ENCODE peak calls at places on chromosomes 4 and X, in nine cellular contexts. One of them, this sample, is unnamed.

GRCh38 chr4:145709843-145710242 is 29.9 kb downstream of the C4orf51 start:
- DNase-seq in WERI-Rb-1: no peak
- DNase-seq in GM06990: peak
- DNase-seq in psoas muscle: no peak
- DNase-seq in brain microvascular endothelial cell: peak
- DNase-seq in right lobe of liver: no peak
- DNase-seq in tibial nerve: no peak
- DNase-seq in fibroblast of lung: peak
- DNase-seq in lung: no peak
- DNase-seq in this sample: peak

GRCh38 chrX:136204571-136204970 is 46.6 kb downstream of the MAP7D3 start:
- DNase-seq in psoas muscle: peak
- DNase-seq in right lobe of liver: no peak
- DNase-seq in GM06990: no peak
- DNase-seq in tibial nerve: no peak
- DNase-seq in WERI-Rb-1: no peak
- DNase-seq in brain microvascular endothelial cell: peak
- DNase-seq in fibroblast of lung: peak
- DNase-seq in lung: peak
- DNase-seq in this sample: peak

GRCh38 chr4:57131849-57132745 is 21.9 kb upstream of the IGFBP7 start:
- DNase-seq in psoas muscle: no peak
- DNase-seq in WERI-Rb-1: no peak
- DNase-seq in tibial nerve: no peak
- DNase-seq in brain microvascular endothelial cell: no peak
- DNase-seq in fibroblast of lung: peak
- DNase-seq in right lobe of liver: no peak
- DNase-seq in lung: no peak
- DNase-seq in GM06990: no peak
- DNase-seq in this sample: peak

GRCh38 chrX:67543818-67544217 is at the start of gene AR:
- DNase-seq in fibroblast of lung: peak
- DNase-seq in right lobe of liver: peak
- DNase-seq in tibial nerve: peak
- DNase-seq in WERI-Rb-1: no peak
- DNase-seq in brain microvascular endothelial cell: peak
- DNase-seq in GM06990: no peak
- DNase-seq in lung: peak
- DNase-seq in psoas muscle: peak
- DNase-seq in this sample: peak

GRCh38 chrX:71053217-71053621 is 14.9 kb downstream of the SNX12 start:
- DNase-seq in tibial nerve: no peak
- DNase-seq in brain microvascular endothelial cell: peak
- DNase-seq in psoas muscle: no peak
- DNase-seq in lung: no peak
- DNase-seq in WERI-Rb-1: no peak
- DNase-seq in fibroblast of lung: peak
- DNase-seq in GM06990: no peak
- DNase-seq in right lobe of liver: no peak
- DNase-seq in this sample: peak

GRCh38 chrX:10111364-10112148 is 45.2 kb upstream of the CLCN4 start:
- DNase-seq in brain microvascular endothelial cell: no peak
- DNase-seq in fibroblast of lung: no peak
- DNase-seq in lung: no peak
- DNase-seq in WERI-Rb-1: no peak
- DNase-seq in psoas muscle: no peak
- DNase-seq in right lobe of liver: no peak
- DNase-seq in GM06990: peak
- DNase-seq in tibial nerve: no peak
- DNase-seq in this sample: no peak

GRCh38 chr4:126441173-126441810 is 1126.5 kb downstream of the FAT4 start:
- DNase-seq in WERI-Rb-1: no peak
- DNase-seq in fibroblast of lung: peak
- DNase-seq in lung: no peak
- DNase-seq in GM06990: no peak
- DNase-seq in right lobe of liver: no peak
- DNase-seq in psoas muscle: no peak
- DNase-seq in tibial nerve: no peak
- DNase-seq in brain microvascular endothelial cell: no peak
- DNase-seq in this sample: peak

GRCh38 chr4:7902101-7902553 is 37.5 kb downstream of the AFAP1 start:
- DNase-seq in right lobe of liver: no peak
- DNase-seq in brain microvascular endothelial cell: no peak
- DNase-seq in fibroblast of lung: no peak
- DNase-seq in WERI-Rb-1: peak
- DNase-seq in psoas muscle: no peak
- DNase-seq in lung: no peak
- DNase-seq in tibial nerve: no peak
- DNase-seq in GM06990: no peak
- DNase-seq in this sample: no peak

GRCh38 chrX:17377795-17378194 is 2.8 kb downstream of the NHS start:
- DNase-seq in lung: no peak
- DNase-seq in psoas muscle: no peak
- DNase-seq in brain microvascular endothelial cell: no peak
- DNase-seq in fibroblast of lung: peak
- DNase-seq in WERI-Rb-1: no peak
- DNase-seq in right lobe of liver: no peak
- DNase-seq in tibial nerve: no peak
- DNase-seq in GM06990: no peak
- DNase-seq in this sample: peak

GRCh38 chrX:12301288-12301687 is 163.0 kb downstream of the FRMPD4 start:
- DNase-seq in GM06990: no peak
- DNase-seq in psoas muscle: no peak
- DNase-seq in right lobe of liver: no peak
- DNase-seq in fibroblast of lung: no peak
- DNase-seq in brain microvascular endothelial cell: no peak
- DNase-seq in lung: no peak
- DNase-seq in tibial nerve: no peak
- DNase-seq in WERI-Rb-1: no peak
- DNase-seq in this sample: no peak

GRCh38 chr4:147480891-147481576 is at the start of gene EDNRA:
- DNase-seq in lung: no peak
- DNase-seq in tibial nerve: no peak
- DNase-seq in GM06990: peak
- DNase-seq in psoas muscle: peak
- DNase-seq in fibroblast of lung: peak
- DNase-seq in WERI-Rb-1: peak
- DNase-seq in right lobe of liver: no peak
- DNase-seq in brain microvascular endothelial cell: peak
- DNase-seq in this sample: peak

GRCh38 chr4:147481577-147482109 is 746 bp downstream of the EDNRA start:
- DNase-seq in lung: no peak
- DNase-seq in brain microvascular endothelial cell: no peak
- DNase-seq in psoas muscle: no peak
- DNase-seq in WERI-Rb-1: no peak
- DNase-seq in right lobe of liver: no peak
- DNase-seq in fibroblast of lung: peak
- DNase-seq in tibial nerve: no peak
- DNase-seq in GM06990: no peak
- DNase-seq in this sample: peak

GRCh38 chr4:147479376-147479775 is 1.5 kb upstream of the EDNRA start:
- DNase-seq in GM06990: no peak
- DNase-seq in psoas muscle: no peak
- DNase-seq in brain microvascular endothelial cell: no peak
- DNase-seq in fibroblast of lung: peak
- DNase-seq in lung: no peak
- DNase-seq in tibial nerve: no peak
- DNase-seq in right lobe of liver: no peak
- DNase-seq in WERI-Rb-1: no peak
- DNase-seq in this sample: peak

GRCh38 chr4:147480502-147480890 is 401 bp upstream of the EDNRA start:
- DNase-seq in WERI-Rb-1: no peak
- DNase-seq in brain microvascular endothelial cell: no peak
- DNase-seq in tibial nerve: no peak
- DNase-seq in right lobe of liver: no peak
- DNase-seq in fibroblast of lung: no peak
- DNase-seq in lung: no peak
- DNase-seq in GM06990: no peak
- DNase-seq in psoas muscle: no peak
- DNase-seq in this sample: peak

GRCh38 chr4:147479817-147480216 is 1.1 kb upstream of the EDNRA start:
- DNase-seq in brain microvascular endothelial cell: peak
- DNase-seq in fibroblast of lung: peak
- DNase-seq in tibial nerve: peak
- DNase-seq in lung: peak
- DNase-seq in GM06990: no peak
- DNase-seq in WERI-Rb-1: no peak
- DNase-seq in psoas muscle: peak
- DNase-seq in right lobe of liver: no peak
- DNase-seq in this sample: peak
- H3K4me3 ChIP-seq in brain microvascular endothelial cell: no peak
- H3K4me3 ChIP-seq in fibroblast of lung: no peak
- H3K4me3 ChIP-seq in tibial nerve: no peak
- H3K4me3 ChIP-seq in lung: no peak
- H3K4me3 ChIP-seq in GM06990: no peak
- H3K4me3 ChIP-seq in WERI-Rb-1: no peak
- H3K4me3 ChIP-seq in psoas muscle: no peak
- H3K4me3 ChIP-seq in right lobe of liver: no peak
- H3K4me3 ChIP-seq in this sample: no peak

GRCh38 chr4:40967550-40967949 is 217.8 kb downstream of the NSUN7 start:
- DNase-seq in lung: no peak
- DNase-seq in right lobe of liver: peak
- DNase-seq in tibial nerve: no peak
- DNase-seq in brain microvascular endothelial cell: no peak
- DNase-seq in fibroblast of lung: no peak
- DNase-seq in psoas muscle: no peak
- DNase-seq in GM06990: no peak
- DNase-seq in WERI-Rb-1: no peak
- DNase-seq in this sample: no peak
- TF ChIP-seq CTCF in lung: no peak
- TF ChIP-seq CTCF in right lobe of liver: no peak
- TF ChIP-seq CTCF in tibial nerve: no peak
- TF ChIP-seq CTCF in brain microvascular endothelial cell: no peak
- TF ChIP-seq CTCF in fibroblast of lung: no peak
- TF ChIP-seq CTCF in psoas muscle: no peak
- TF ChIP-seq CTCF in GM06990: no peak
- TF ChIP-seq CTCF in WERI-Rb-1: no peak
- TF ChIP-seq CTCF in this sample: no peak

GRCh38 chr4:29307256-29307655 is 1412.9 kb upstream of the PCDH7 start:
- DNase-seq in lung: no peak
- DNase-seq in WERI-Rb-1: no peak
- DNase-seq in psoas muscle: no peak
- DNase-seq in GM06990: no peak
- DNase-seq in tibial nerve: no peak
- DNase-seq in right lobe of liver: no peak
- DNase-seq in fibroblast of lung: no peak
- DNase-seq in brain microvascular endothelial cell: no peak
- DNase-seq in this sample: no peak

GRCh38 chr4:29307755-29308154 is 1412.4 kb upstream of the PCDH7 start:
- DNase-seq in WERI-Rb-1: no peak
- DNase-seq in fibroblast of lung: no peak
- DNase-seq in brain microvascular endothelial cell: no peak
- DNase-seq in right lobe of liver: no peak
- DNase-seq in GM06990: no peak
- DNase-seq in psoas muscle: no peak
- DNase-seq in tibial nerve: no peak
- DNase-seq in lung: no peak
- DNase-seq in this sample: no peak

GRCh38 chr4:29311231-29311630 is 1408.9 kb upstream of the PCDH7 start:
- DNase-seq in lung: no peak
- DNase-seq in GM06990: no peak
- DNase-seq in WERI-Rb-1: no peak
- DNase-seq in brain microvascular endothelial cell: peak
- DNase-seq in right lobe of liver: no peak
- DNase-seq in tibial nerve: no peak
- DNase-seq in fibroblast of lung: peak
- DNase-seq in psoas muscle: no peak
- DNase-seq in this sample: peak

GRCh38 chr4:29310252-29310651 is 1409.9 kb upstream of the PCDH7 start:
- DNase-seq in GM06990: no peak
- DNase-seq in WERI-Rb-1: no peak
- DNase-seq in lung: no peak
- DNase-seq in psoas muscle: no peak
- DNase-seq in right lobe of liver: no peak
- DNase-seq in fibroblast of lung: no peak
- DNase-seq in brain microvascular endothelial cell: peak
- DNase-seq in tibial nerve: no peak
- DNase-seq in this sample: no peak

DNA sequence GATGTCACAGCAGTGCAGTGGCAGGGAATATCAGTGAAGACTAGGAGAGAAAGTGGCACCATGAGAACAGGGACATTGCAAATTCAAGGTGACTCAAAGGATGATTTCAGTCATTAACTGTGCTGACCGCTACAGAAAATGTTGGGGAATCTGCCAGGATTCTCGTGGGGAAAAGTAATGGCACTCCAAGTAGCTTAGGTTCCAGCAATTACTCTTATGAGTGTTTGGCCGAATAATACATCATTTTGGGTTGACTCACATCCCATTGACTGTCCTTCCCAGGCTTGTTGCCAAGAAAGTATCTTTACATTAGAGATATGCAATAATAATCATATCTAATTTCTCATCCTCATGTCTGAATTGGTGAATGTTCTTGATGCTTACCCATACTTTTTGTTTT is 1411.1 kb upstream of the PCDH7 start:
- DNase-seq in right lobe of liver: no peak
- DNase-seq in brain microvascular endothelial cell: peak
- DNase-seq in lung: no peak
- DNase-seq in psoas muscle: no peak
- DNase-seq in tibial nerve: no peak
- DNase-seq in GM06990: no peak
- DNase-seq in fibroblast of lung: peak
- DNase-seq in WERI-Rb-1: no peak
- DNase-seq in this sample: peak
- H3K4me3 ChIP-seq in right lobe of liver: no peak
- H3K4me3 ChIP-seq in brain microvascular endothelial cell: no peak
- H3K4me3 ChIP-seq in lung: no peak
- H3K4me3 ChIP-seq in psoas muscle: no peak
- H3K4me3 ChIP-seq in tibial nerve: no peak
- H3K4me3 ChIP-seq in GM06990: no peak
- H3K4me3 ChIP-seq in fibroblast of lung: no peak
- H3K4me3 ChIP-seq in WERI-Rb-1: no peak
- H3K4me3 ChIP-seq in this sample: no peak

DNA sequence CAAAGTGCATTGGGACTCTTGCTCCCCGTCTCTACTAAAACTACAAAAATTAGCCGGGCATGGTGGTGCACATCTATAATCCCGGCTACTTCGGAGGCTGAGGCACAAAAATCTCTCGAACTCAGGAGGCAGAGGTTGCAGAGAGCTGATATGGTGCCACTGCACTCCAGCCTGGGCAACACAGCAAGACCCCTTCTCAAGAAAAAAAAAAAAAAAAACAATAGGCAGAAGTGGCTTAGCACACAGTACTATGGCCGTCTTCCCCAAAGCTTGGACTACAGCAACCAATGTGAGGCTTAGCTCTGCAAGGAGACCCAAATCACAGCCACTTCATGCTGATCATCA is 162.8 kb upstream of the PRDX4 start:
- DNase-seq in right lobe of liver: no peak
- DNase-seq in tibial nerve: no peak
- DNase-seq in psoas muscle: no peak
- DNase-seq in brain microvascular endothelial cell: no peak
- DNase-seq in fibroblast of lung: no peak
- DNase-seq in GM06990: no peak
- DNase-seq in WERI-Rb-1: no peak
- DNase-seq in lung: no peak
- DNase-seq in this sample: no peak
- TF ChIP-seq CTCF in right lobe of liver: no peak
- TF ChIP-seq CTCF in tibial nerve: no peak
- TF ChIP-seq CTCF in psoas muscle: no peak
- TF ChIP-seq CTCF in brain microvascular endothelial cell: no peak
- TF ChIP-seq CTCF in fibroblast of lung: no peak
- TF ChIP-seq CTCF in GM06990: no peak
- TF ChIP-seq CTCF in WERI-Rb-1: no peak
- TF ChIP-seq CTCF in lung: no peak
- TF ChIP-seq CTCF in this sample: no peak